ENCODE peak calls at places on chromosomes 7 and 10, in nine cellular contexts. One of them, this sample, is unnamed.

GRCh38 chr10:95550073-95550672 is 11.0 kb downstream of the SORBS1 start:
- DNase-seq in K562: no peak
- DNase-seq in HCT116: no peak
- DNase-seq in stomach: peak
- DNase-seq in GM12878: no peak
- DNase-seq in GM12891: no peak
- DNase-seq in sigmoid colon: no peak
- DNase-seq in endothelial cell of umbilical vein: peak
- DNase-seq in GM23338: no peak
- DNase-seq in this sample: no peak

GRCh38 chr7:50206521-50207250 is 97.8 kb upstream of the IKZF1 start:
- DNase-seq in K562: no peak
- DNase-seq in HCT116: peak
- DNase-seq in stomach: no peak
- DNase-seq in GM12878: no peak
- DNase-seq in GM12891: no peak
- DNase-seq in sigmoid colon: no peak
- DNase-seq in endothelial cell of umbilical vein: no peak
- DNase-seq in GM23338: no peak
- DNase-seq in this sample: peak

GRCh38 chr10:70682920-70683600 is 10.8 kb downstream of the ADAMTS14 start:
- DNase-seq in K562: no peak
- DNase-seq in HCT116: no peak
- DNase-seq in stomach: no peak
- DNase-seq in GM12878: no peak
- DNase-seq in GM12891: no peak
- DNase-seq in sigmoid colon: no peak
- DNase-seq in endothelial cell of umbilical vein: no peak
- DNase-seq in GM23338: no peak
- DNase-seq in this sample: no peak

GRCh38 chr10:119542990-119543813 is 683 bp upstream of the RGS10 start:
- DNase-seq in K562: peak
- DNase-seq in HCT116: no peak
- DNase-seq in stomach: peak
- DNase-seq in GM12878: no peak
- DNase-seq in GM12891: peak
- DNase-seq in sigmoid colon: peak
- DNase-seq in endothelial cell of umbilical vein: peak
- DNase-seq in GM23338: peak
- DNase-seq in this sample: peak

GRCh38 chr7:47281966-47282643 is 299.8 kb downstream of the TNS3 start:
- DNase-seq in K562: no peak
- DNase-seq in HCT116: no peak
- DNase-seq in stomach: no peak
- DNase-seq in GM12878: no peak
- DNase-seq in GM12891: no peak
- DNase-seq in sigmoid colon: peak
- DNase-seq in endothelial cell of umbilical vein: no peak
- DNase-seq in GM23338: no peak
- DNase-seq in this sample: no peak

GRCh38 chr10:131997366-131998049 is 15.8 kb upstream of the BNIP3 start:
- DNase-seq in K562: no peak
- DNase-seq in HCT116: no peak
- DNase-seq in stomach: peak
- DNase-seq in GM12878: no peak
- DNase-seq in GM12891: no peak
- DNase-seq in sigmoid colon: peak
- DNase-seq in endothelial cell of umbilical vein: peak
- DNase-seq in GM23338: peak
- DNase-seq in this sample: peak

GRCh38 chr7:101169110-101169837 is 3.9 kb upstream of the VGF start:
- DNase-seq in K562: peak
- DNase-seq in HCT116: no peak
- DNase-seq in stomach: no peak
- DNase-seq in GM12878: no peak
- DNase-seq in GM12891: no peak
- DNase-seq in sigmoid colon: no peak
- DNase-seq in endothelial cell of umbilical vein: no peak
- DNase-seq in GM23338: peak
- DNase-seq in this sample: no peak

GRCh38 chr10:80144302-80145131 is 12.0 kb downstream of the PLAC9 start:
- DNase-seq in K562: peak
- DNase-seq in HCT116: peak
- DNase-seq in stomach: peak
- DNase-seq in GM12878: no peak
- DNase-seq in GM12891: no peak
- DNase-seq in sigmoid colon: no peak
- DNase-seq in endothelial cell of umbilical vein: no peak
- DNase-seq in GM23338: no peak
- DNase-seq in this sample: peak

GRCh38 chr7:70668606-70669358 is 463.2 kb upstream of the GALNT17 start:
- DNase-seq in K562: no peak
- DNase-seq in HCT116: no peak
- DNase-seq in stomach: no peak
- DNase-seq in GM12878: peak
- DNase-seq in GM12891: no peak
- DNase-seq in sigmoid colon: no peak
- DNase-seq in endothelial cell of umbilical vein: no peak
- DNase-seq in GM23338: peak
- DNase-seq in this sample: peak

GRCh38 chr10:98467506-98468318 is 21.0 kb upstream of the HPS1 start:
- DNase-seq in K562: peak
- DNase-seq in HCT116: peak
- DNase-seq in stomach: peak
- DNase-seq in GM12878: peak
- DNase-seq in GM12891: peak
- DNase-seq in sigmoid colon: peak
- DNase-seq in endothelial cell of umbilical vein: peak
- DNase-seq in GM23338: peak
- DNase-seq in this sample: peak

GRCh38 chr10:4004144-4004543 is 219.1 kb upstream of the KLF6 start:
- DNase-seq in K562: no peak
- DNase-seq in HCT116: no peak
- DNase-seq in stomach: no peak
- DNase-seq in GM12878: no peak
- DNase-seq in GM12891: no peak
- DNase-seq in sigmoid colon: no peak
- DNase-seq in endothelial cell of umbilical vein: no peak
- DNase-seq in GM23338: peak
- DNase-seq in this sample: no peak

GRCh38 chr7:31950101-31950755 is 120.0 kb downstream of the PDE1C start:
- DNase-seq in K562: no peak
- DNase-seq in HCT116: no peak
- DNase-seq in stomach: no peak
- DNase-seq in GM12878: no peak
- DNase-seq in GM12891: no peak
- DNase-seq in sigmoid colon: no peak
- DNase-seq in endothelial cell of umbilical vein: no peak
- DNase-seq in GM23338: no peak
- DNase-seq in this sample: no peak

GRCh38 chr10:48287417-48288391 is 13.2 kb upstream of the FRMPD2 start:
- DNase-seq in K562: no peak
- DNase-seq in HCT116: no peak
- DNase-seq in stomach: peak
- DNase-seq in GM12878: peak
- DNase-seq in GM12891: no peak
- DNase-seq in sigmoid colon: no peak
- DNase-seq in endothelial cell of umbilical vein: no peak
- DNase-seq in GM23338: no peak
- DNase-seq in this sample: no peak

GRCh38 chr7:4631664-4632171 is 50.4 kb upstream of the FOXK1 start:
- DNase-seq in K562: peak
- DNase-seq in HCT116: peak
- DNase-seq in stomach: peak
- DNase-seq in GM12878: no peak
- DNase-seq in GM12891: no peak
- DNase-seq in sigmoid colon: peak
- DNase-seq in endothelial cell of umbilical vein: peak
- DNase-seq in GM23338: peak
- DNase-seq in this sample: peak

GRCh38 chr10:28266449-28267224 is 36.2 kb downstream of the MPP7 start:
- DNase-seq in K562: no peak
- DNase-seq in HCT116: no peak
- DNase-seq in stomach: no peak
- DNase-seq in GM12878: no peak
- DNase-seq in GM12891: no peak
- DNase-seq in sigmoid colon: no peak
- DNase-seq in endothelial cell of umbilical vein: no peak
- DNase-seq in GM23338: no peak
- DNase-seq in this sample: no peak

GRCh38 chr10:122749886-122750285 is 50.2 kb upstream of the C10orf120 start:
- DNase-seq in K562: no peak
- DNase-seq in HCT116: no peak
- DNase-seq in stomach: no peak
- DNase-seq in GM12878: no peak
- DNase-seq in GM12891: no peak
- DNase-seq in sigmoid colon: no peak
- DNase-seq in endothelial cell of umbilical vein: no peak
- DNase-seq in GM23338: no peak
- DNase-seq in this sample: peak

GRCh38 chr7:44385384-44386138 is 60.2 kb upstream of the CAMK2B start:
- DNase-seq in K562: no peak
- DNase-seq in HCT116: no peak
- DNase-seq in stomach: peak
- DNase-seq in GM12878: no peak
- DNase-seq in GM12891: no peak
- DNase-seq in sigmoid colon: no peak
- DNase-seq in endothelial cell of umbilical vein: no peak
- DNase-seq in GM23338: no peak
- DNase-seq in this sample: no peak
- TF ChIP-seq POLR2AphosphoS5 in K562: no peak
- TF ChIP-seq POLR2AphosphoS5 in HCT116: no peak
- TF ChIP-seq POLR2AphosphoS5 in stomach: no peak
- TF ChIP-seq POLR2AphosphoS5 in GM12878: no peak
- TF ChIP-seq POLR2AphosphoS5 in GM12891: no peak
- TF ChIP-seq POLR2AphosphoS5 in sigmoid colon: no peak
- TF ChIP-seq POLR2AphosphoS5 in endothelial cell of umbilical vein: no peak
- TF ChIP-seq POLR2AphosphoS5 in GM23338: no peak
- TF ChIP-seq POLR2AphosphoS5 in this sample: no peak

DNA sequence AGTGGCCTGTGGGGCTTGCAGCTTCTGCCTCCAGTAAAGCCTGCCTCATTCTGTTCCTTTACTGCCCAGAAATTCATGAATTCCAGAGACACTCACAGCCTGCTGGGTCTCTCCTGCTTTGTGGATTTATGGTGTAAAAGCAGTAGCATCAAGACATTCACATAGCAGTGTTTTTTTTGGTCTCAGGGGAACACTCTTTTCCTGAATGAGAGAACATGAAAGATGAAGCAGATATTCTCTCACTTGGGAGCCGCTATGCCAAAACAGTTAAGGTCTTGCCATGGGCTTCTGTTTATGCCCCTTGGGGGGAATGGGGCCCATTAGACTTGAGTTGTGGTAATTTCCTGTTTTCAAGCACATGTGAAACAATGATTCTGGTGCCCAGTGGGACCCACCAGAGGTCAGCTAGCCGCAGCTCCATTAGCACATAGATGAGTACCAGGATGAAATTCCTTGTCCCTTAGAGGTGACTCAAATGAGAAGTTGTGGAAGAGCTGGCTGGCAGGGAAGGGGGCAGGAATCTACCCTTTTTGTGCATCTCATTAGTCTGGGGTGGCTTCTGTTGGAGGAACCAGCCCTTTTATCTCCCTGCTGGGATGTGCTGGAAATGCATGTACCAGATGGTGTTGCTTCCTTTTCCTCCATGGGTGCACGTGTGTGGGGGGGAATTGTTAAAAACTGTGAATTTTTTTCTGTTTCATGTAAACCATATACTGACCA is 13.2 kb downstream of the BMPER start:
- DNase-seq in K562: no peak
- DNase-seq in HCT116: no peak
- DNase-seq in stomach: no peak
- DNase-seq in GM12878: no peak
- DNase-seq in GM12891: no peak
- DNase-seq in sigmoid colon: no peak
- DNase-seq in endothelial cell of umbilical vein: no peak
- DNase-seq in GM23338: peak
- DNase-seq in this sample: no peak
- TF ChIP-seq POLR2AphosphoS5 in K562: no peak
- TF ChIP-seq POLR2AphosphoS5 in HCT116: no peak
- TF ChIP-seq POLR2AphosphoS5 in stomach: no peak
- TF ChIP-seq POLR2AphosphoS5 in GM12878: no peak
- TF ChIP-seq POLR2AphosphoS5 in GM12891: no peak
- TF ChIP-seq POLR2AphosphoS5 in sigmoid colon: no peak
- TF ChIP-seq POLR2AphosphoS5 in endothelial cell of umbilical vein: no peak
- TF ChIP-seq POLR2AphosphoS5 in GM23338: no peak
- TF ChIP-seq POLR2AphosphoS5 in this sample: no peak

GRCh38 chr10:34710391-34710751 is 104.7 kb downstream of the PARD3 start:
- DNase-seq in K562: no peak
- DNase-seq in HCT116: no peak
- DNase-seq in stomach: no peak
- DNase-seq in GM12878: no peak
- DNase-seq in GM12891: no peak
- DNase-seq in sigmoid colon: peak
- DNase-seq in endothelial cell of umbilical vein: peak
- DNase-seq in GM23338: no peak
- DNase-seq in this sample: no peak
- TF ChIP-seq POLR2AphosphoS5 in K562: no peak
- TF ChIP-seq POLR2AphosphoS5 in HCT116: no peak
- TF ChIP-seq POLR2AphosphoS5 in stomach: no peak
- TF ChIP-seq POLR2AphosphoS5 in GM12878: no peak
- TF ChIP-seq POLR2AphosphoS5 in GM12891: no peak
- TF ChIP-seq POLR2AphosphoS5 in sigmoid colon: peak
- TF ChIP-seq POLR2AphosphoS5 in endothelial cell of umbilical vein: no peak
- TF ChIP-seq POLR2AphosphoS5 in GM23338: no peak
- TF ChIP-seq POLR2AphosphoS5 in this sample: no peak

GRCh38 chr10:76301950-76302349 is 870.5 kb downstream of the LRMDA start:
- DNase-seq in K562: no peak
- DNase-seq in HCT116: no peak
- DNase-seq in stomach: no peak
- DNase-seq in GM12878: no peak
- DNase-seq in GM12891: no peak
- DNase-seq in sigmoid colon: no peak
- DNase-seq in endothelial cell of umbilical vein: no peak
- DNase-seq in GM23338: no peak
- DNase-seq in this sample: no peak

GRCh38 chr10:76302491-76302890 is 871.1 kb downstream of the LRMDA start:
- DNase-seq in K562: no peak
- DNase-seq in HCT116: no peak
- DNase-seq in stomach: no peak
- DNase-seq in GM12878: no peak
- DNase-seq in GM12891: no peak
- DNase-seq in sigmoid colon: no peak
- DNase-seq in endothelial cell of umbilical vein: no peak
- DNase-seq in GM23338: no peak
- DNase-seq in this sample: no peak

GRCh38 chr10:76305930-76306612 is 874.6 kb downstream of the LRMDA start:
- DNase-seq in K562: no peak
- DNase-seq in HCT116: no peak
- DNase-seq in stomach: no peak
- DNase-seq in GM12878: no peak
- DNase-seq in GM12891: no peak
- DNase-seq in sigmoid colon: no peak
- DNase-seq in endothelial cell of umbilical vein: no peak
- DNase-seq in GM23338: no peak
- DNase-seq in this sample: no peak

GRCh38 chr10:76302936-76303656 is 871.7 kb downstream of the LRMDA start:
- DNase-seq in K562: no peak
- DNase-seq in HCT116: no peak
- DNase-seq in stomach: no peak
- DNase-seq in GM12878: no peak
- DNase-seq in GM12891: no peak
- DNase-seq in sigmoid colon: no peak
- DNase-seq in endothelial cell of umbilical vein: peak
- DNase-seq in GM23338: no peak
- DNase-seq in this sample: no peak

GRCh38 chr10:76303682-76304316 is 872.4 kb downstream of the LRMDA start:
- DNase-seq in K562: no peak
- DNase-seq in HCT116: peak
- DNase-seq in stomach: peak
- DNase-seq in GM12878: no peak
- DNase-seq in GM12891: no peak
- DNase-seq in sigmoid colon: peak
- DNase-seq in endothelial cell of umbilical vein: peak
- DNase-seq in GM23338: peak
- DNase-seq in this sample: peak
- TF ChIP-seq POLR2AphosphoS5 in K562: no peak
- TF ChIP-seq POLR2AphosphoS5 in HCT116: no peak
- TF ChIP-seq POLR2AphosphoS5 in stomach: no peak
- TF ChIP-seq POLR2AphosphoS5 in GM12878: no peak
- TF ChIP-seq POLR2AphosphoS5 in GM12891: no peak
- TF ChIP-seq POLR2AphosphoS5 in sigmoid colon: no peak
- TF ChIP-seq POLR2AphosphoS5 in endothelial cell of umbilical vein: no peak
- TF ChIP-seq POLR2AphosphoS5 in GM23338: no peak
- TF ChIP-seq POLR2AphosphoS5 in this sample: no peak